ENCODE peak calls at places on chromosome 2, in four cellular contexts. I is H1, Q is trophoblast cell, A is neuronal stem cell. M is an unnamed sample.

GRCh38 chr2:27713201-27713600 is 49.5 kb downstream of the SLC4A1AP start:
- DNase-seq in A (no peak), I (no peak), Q (no peak), M (no peak)

GRCh38 chr2:134774074-134774742 is 55.4 kb upstream of the TMEM163 start:
- DNase-seq in A (no peak), Q (no peak), I (no peak), M (peak)

GRCh38 chr2:94996401-94997100 is 29.0 kb upstream of the MAL start:
- DNase-seq in A (no peak), I (no peak), Q (no peak), M (no peak)

GRCh38 chr2:69384618-69385081 is 2.4 kb downstream of the GFPT1 start:
- DNase-seq in A (no peak), I (no peak), Q (peak), M (peak)

GRCh38 chr2:65594150-65594549 is 161.8 kb upstream of the SPRED2 start:
- DNase-seq in A (no peak), Q (no peak), I (no peak), M (no peak)

GRCh38 chr2:201358684-201359083 is 1.5 kb upstream of the FLACC1 start:
- DNase-seq in I (no peak), A (no peak), Q (peak), M (peak)

GRCh38 chr2:71558300-71559051 is 105.1 kb downstream of the DYSF start:
- DNase-seq in A (no peak), Q (no peak), I (no peak), M (no peak)

GRCh38 chr2:27907547-27907946 is 17.0 kb downstream of the BABAM2 start:
- DNase-seq in I (no peak), A (no peak), Q (no peak), M (no peak)

GRCh38 chr2:234083572-234084348 is 33.3 kb downstream of the SPP2 start:
- DNase-seq in A (no peak), I (no peak), Q (no peak), M (no peak)

GRCh38 chr2:168587302-168587701 is 131.2 kb downstream of the CERS6 start:
- DNase-seq in I (no peak), Q (no peak), A (no peak), M (no peak)

GRCh38 chr2:98875746-98876145 is 60.3 kb downstream of the CRACDL start:
- DNase-seq in I (no peak), Q (no peak), A (no peak), M (no peak)

GRCh38 chr2:127642706-127643697 is 3.0 kb upstream of the GPR17 start:
- DNase-seq in A (no peak), I (no peak), Q (no peak), M (no peak)
- H2BK12ac ChIP-seq in A (peak), I (no peak), Q (peak), M (peak)

GRCh38 chr2:173119069-173119807 is 43.6 kb downstream of the MAP3K20 start:
- DNase-seq in I (no peak), Q (no peak), A (no peak), M (no peak)
- H2BK5ac ChIP-seq in I (no peak), Q (no peak), A (no peak), M (no peak)

DNA sequence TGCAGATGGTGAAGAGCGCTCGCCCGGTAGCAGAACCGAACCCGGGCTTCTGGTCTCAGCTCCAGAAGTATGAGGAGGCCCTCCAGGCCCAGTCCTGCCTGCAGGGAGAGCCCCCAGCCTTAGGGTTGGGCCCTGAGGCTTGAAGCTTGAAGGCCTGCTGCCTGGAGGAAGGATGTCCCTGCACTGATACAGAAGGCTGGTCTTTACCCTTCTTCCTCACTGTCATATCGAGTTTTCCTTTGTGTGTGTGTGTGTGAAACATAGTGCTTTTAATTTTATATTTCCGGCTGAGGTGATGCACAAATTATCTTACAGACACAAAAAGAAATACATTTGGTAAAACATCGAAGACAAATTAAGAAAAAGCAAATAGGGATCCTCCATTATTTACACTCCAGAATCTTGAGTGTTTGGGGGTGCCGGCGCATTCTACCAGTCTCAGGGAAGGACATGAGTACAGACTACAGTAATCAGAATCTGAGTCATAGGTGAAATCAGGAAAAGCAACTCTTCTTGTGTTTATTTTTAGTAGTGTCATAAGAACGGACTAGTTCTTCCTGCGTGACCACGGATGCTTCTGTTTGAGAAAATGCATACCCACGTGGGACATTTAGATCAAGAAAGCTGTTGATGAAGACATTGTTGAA is 1.3 kb downstream of the DUSP28 start:
- DNase-seq in A (no peak), Q (peak), I (no peak), M (peak)
- H3K4ac ChIP-seq in A (no peak), Q (peak), I (no peak), M (peak)

GRCh38 chr2:47344890-47345583 is 57.9 kb upstream of the MSH2 start:
- DNase-seq in A (peak), Q (peak), I (peak), M (peak)

GRCh38 chr2:47346669-47347068 is 56.3 kb upstream of the MSH2 start:
- DNase-seq in Q (no peak), A (no peak), I (no peak), M (no peak)

GRCh38 chr2:47345584-47345913 is 57.4 kb upstream of the MSH2 start:
- DNase-seq in Q (no peak), A (no peak), I (no peak), M (no peak)

DNA sequence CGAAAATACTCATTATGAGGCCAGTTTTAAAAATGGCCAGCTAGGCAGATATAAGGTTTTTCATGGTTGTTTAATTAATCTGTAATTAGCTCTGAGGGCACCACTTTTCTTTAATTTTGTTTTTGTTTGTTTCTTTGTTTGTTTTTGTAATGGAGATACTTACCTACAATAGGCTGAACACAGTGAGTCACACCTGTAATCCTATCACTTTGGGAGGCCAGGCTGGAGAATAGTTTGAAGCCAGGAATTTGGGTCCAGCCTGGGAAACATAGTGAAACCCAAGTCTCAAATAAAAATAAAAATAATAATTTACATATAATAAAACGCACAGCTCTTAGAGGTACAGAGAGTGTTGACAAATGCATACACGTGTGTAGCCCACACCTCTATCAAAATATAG is 56.8 kb upstream of the MSH2 start:
- DNase-seq in A (no peak), I (no peak), Q (no peak), M (no peak)
- H2BK12ac ChIP-seq in A (no peak), I (peak), Q (no peak), M (no peak)

GRCh38 chr2:144513388-144514100 is 6.4 kb downstream of the ZEB2 start:
- DNase-seq in Q (no peak), I (no peak), A (no peak), M (peak)
- H2BK5ac ChIP-seq in Q (no peak), I (no peak), A (no peak), M (peak)

GRCh38 chr2:215528555-215528954 is 92.7 kb upstream of the FN1 start:
- DNase-seq in Q (peak), A (no peak), I (no peak), M (peak)

GRCh38 chr2:215530191-215530968 is 94.5 kb upstream of the FN1 start:
- DNase-seq in Q (no peak), I (no peak), A (no peak), M (peak)

GRCh38 chr2:215531284-215531683 is 95.4 kb upstream of the FN1 start:
- DNase-seq in A (no peak), I (no peak), Q (peak), M (peak)

GRCh38 chr2:215527738-215528137 is 91.9 kb upstream of the FN1 start:
- DNase-seq in A (no peak), Q (no peak), I (no peak), M (peak)

GRCh38 chr2:215529271-215529670 is 93.4 kb upstream of the FN1 start:
- DNase-seq in Q (peak), A (no peak), I (no peak), M (peak)
- H3K4ac ChIP-seq in Q (no peak), A (no peak), I (no peak), M (peak)

GRCh38 chr2:85439111-85439477 is 20.6 kb downstream of the SH2D6 start:
- DNase-seq in I (no peak), Q (no peak), A (no peak), M (no peak)

GRCh38 chr2:85438291-85439110 is 20.0 kb downstream of the SH2D6 start:
- DNase-seq in I (no peak), Q (no peak), A (no peak), M (no peak)

GRCh38 chr2:85435986-85436835 is 17.7 kb downstream of the SH2D6 start:
- DNase-seq in I (no peak), A (no peak), Q (no peak), M (no peak)

GRCh38 chr2:85436836-85437487 is 18.4 kb downstream of the SH2D6 start:
- DNase-seq in I (no peak), Q (no peak), A (no peak), M (peak)

DNA sequence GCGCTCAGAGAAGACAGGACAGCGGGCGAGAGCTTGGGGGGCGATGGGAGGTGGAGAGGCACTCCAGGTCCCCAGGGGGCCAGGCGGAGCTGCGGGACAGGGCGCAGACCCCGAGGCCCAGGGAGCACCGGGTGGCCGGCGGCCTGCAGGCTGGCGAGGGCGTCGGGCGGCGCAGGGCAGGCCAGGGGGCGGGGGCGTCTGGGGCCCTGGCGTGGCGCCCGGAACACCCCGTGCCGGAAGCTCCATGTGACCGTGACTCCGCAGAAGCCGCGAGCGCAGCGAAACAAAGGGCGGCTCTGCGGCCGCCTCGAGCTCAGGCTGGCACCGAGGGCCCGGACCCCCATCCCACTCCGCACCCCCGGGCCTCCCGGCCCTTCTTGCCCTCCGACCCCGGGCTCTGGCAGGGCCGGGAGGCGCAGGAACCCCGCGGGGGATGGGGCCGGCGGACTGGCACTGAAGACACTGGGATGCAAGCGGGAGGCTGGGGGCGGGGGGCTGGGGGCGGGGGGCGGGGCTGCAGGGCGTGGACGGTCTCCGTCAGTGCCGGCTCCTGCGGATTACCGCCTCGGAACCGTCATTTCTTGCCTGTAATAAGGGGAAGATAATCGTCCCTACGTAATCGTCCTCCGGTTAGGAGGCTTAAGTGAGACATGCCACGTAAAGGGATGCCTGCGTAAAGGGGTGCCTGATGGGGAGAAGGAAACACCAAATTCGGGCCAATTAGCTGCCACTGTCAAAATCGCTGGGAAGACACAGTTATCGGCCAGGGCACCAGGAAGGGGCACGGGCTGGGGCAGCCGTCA is 19.2 kb downstream of the SH2D6 start:
- DNase-seq in Q (no peak), A (peak), I (no peak), M (peak)
- H2BK12ac ChIP-seq in Q (peak), A (peak), I (peak), M (peak)

GRCh38 chr2:170270278-170270864 is 92.4 kb downstream of the MYO3B start:
- DNase-seq in Q (no peak), A (no peak), I (no peak), M (no peak)
- H2BK5ac ChIP-seq in Q (no peak), A (no peak), I (no peak), M (no peak)

DNA sequence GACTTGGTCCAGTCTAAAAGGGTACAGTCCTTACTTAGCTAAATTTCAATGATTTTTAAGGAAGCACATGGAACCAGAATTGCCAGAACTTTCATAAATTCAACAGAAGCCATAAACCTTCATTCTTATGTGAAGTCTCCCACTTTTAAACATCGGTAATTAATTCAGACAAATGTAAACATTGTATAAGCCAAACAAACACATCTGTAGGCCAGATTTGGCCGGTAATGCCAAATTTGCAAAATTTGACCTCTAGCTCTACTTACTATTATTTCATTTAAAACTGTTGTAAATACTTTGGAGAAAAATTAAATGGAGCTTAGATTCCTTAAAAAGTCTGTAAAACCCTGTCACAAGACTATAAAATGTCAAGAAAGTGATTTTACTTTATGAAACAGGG is 83.2 kb upstream of the GALNT5 start:
- DNase-seq in I (no peak), Q (no peak), A (no peak), M (no peak)
- H3K4ac ChIP-seq in I (no peak), Q (no peak), A (no peak), M (no peak)

M was measured in mesenchymal stem cell.